ENCODE peak calls at places on chromosomes 2 and 18, in seven cellular contexts. One of them, this sample, is unnamed.

GRCh38 chr2:237669628-237670351 is 42.4 kb downstream of the LRRFIP1 start:
- DNase-seq in lower lobe of right lung: no peak
- DNase-seq in right lobe of liver: peak; percentile 85
- DNase-seq in cardiac muscle cell: peak; percentile 99
- DNase-seq in fibroblast of lung: peak; percentile 100
- DNase-seq in heart left ventricle: peak; percentile 87
- DNase-seq in upper lobe of left lung: no peak
- DNase-seq in this sample: peak; percentile 93

GRCh38 chr18:72601481-72601880 is 57.3 kb upstream of the CBLN2 start:
- DNase-seq in lower lobe of right lung: no peak
- DNase-seq in right lobe of liver: no peak
- DNase-seq in cardiac muscle cell: no peak
- DNase-seq in fibroblast of lung: no peak
- DNase-seq in heart left ventricle: no peak
- DNase-seq in upper lobe of left lung: no peak
- DNase-seq in this sample: no peak

GRCh38 chr18:55088561-55088960 is 129.3 kb upstream of the CCDC68 start:
- DNase-seq in lower lobe of right lung: no peak
- DNase-seq in right lobe of liver: no peak
- DNase-seq in cardiac muscle cell: no peak
- DNase-seq in fibroblast of lung: no peak
- DNase-seq in heart left ventricle: no peak
- DNase-seq in upper lobe of left lung: no peak
- DNase-seq in this sample: no peak

GRCh38 chr2:240687741-240688562 is 3.7 kb upstream of the AQP12A start:
- DNase-seq in lower lobe of right lung: no peak
- DNase-seq in right lobe of liver: peak; percentile 49
- DNase-seq in cardiac muscle cell: no peak
- DNase-seq in fibroblast of lung: no peak
- DNase-seq in heart left ventricle: no peak
- DNase-seq in upper lobe of left lung: no peak
- DNase-seq in this sample: peak; percentile 26

GRCh38 chr2:199590323-199590915 is 132.7 kb upstream of the SATB2 start:
- DNase-seq in lower lobe of right lung: no peak
- DNase-seq in right lobe of liver: no peak
- DNase-seq in cardiac muscle cell: no peak
- DNase-seq in fibroblast of lung: no peak
- DNase-seq in heart left ventricle: no peak
- DNase-seq in upper lobe of left lung: no peak
- DNase-seq in this sample: no peak

GRCh38 chr2:43300781-43301586 is 74.6 kb upstream of the ZFP36L2 start:
- DNase-seq in lower lobe of right lung: no peak
- DNase-seq in right lobe of liver: peak; percentile 67
- DNase-seq in cardiac muscle cell: no peak
- DNase-seq in fibroblast of lung: no peak
- DNase-seq in heart left ventricle: no peak
- DNase-seq in upper lobe of left lung: no peak
- DNase-seq in this sample: peak; percentile 75

GRCh38 chr2:26318950-26319349 is 27.0 kb upstream of the SELENOI start:
- DNase-seq in lower lobe of right lung: no peak
- DNase-seq in right lobe of liver: no peak
- DNase-seq in cardiac muscle cell: no peak
- DNase-seq in fibroblast of lung: no peak
- DNase-seq in heart left ventricle: no peak
- DNase-seq in upper lobe of left lung: no peak
- DNase-seq in this sample: no peak

GRCh38 chr18:28584726-28585125 is 407.8 kb upstream of the CDH2 start:
- DNase-seq in lower lobe of right lung: no peak
- DNase-seq in right lobe of liver: no peak
- DNase-seq in cardiac muscle cell: peak; percentile 76
- DNase-seq in fibroblast of lung: no peak
- DNase-seq in heart left ventricle: no peak
- DNase-seq in upper lobe of left lung: no peak
- DNase-seq in this sample: no peak

GRCh38 chr2:159201321-159202063 is 85.0 kb downstream of the WDSUB1 start:
- DNase-seq in lower lobe of right lung: no peak
- DNase-seq in right lobe of liver: no peak
- DNase-seq in cardiac muscle cell: peak; percentile 40
- DNase-seq in fibroblast of lung: peak; percentile 52
- DNase-seq in heart left ventricle: no peak
- DNase-seq in upper lobe of left lung: no peak
- DNase-seq in this sample: no peak

DNA sequence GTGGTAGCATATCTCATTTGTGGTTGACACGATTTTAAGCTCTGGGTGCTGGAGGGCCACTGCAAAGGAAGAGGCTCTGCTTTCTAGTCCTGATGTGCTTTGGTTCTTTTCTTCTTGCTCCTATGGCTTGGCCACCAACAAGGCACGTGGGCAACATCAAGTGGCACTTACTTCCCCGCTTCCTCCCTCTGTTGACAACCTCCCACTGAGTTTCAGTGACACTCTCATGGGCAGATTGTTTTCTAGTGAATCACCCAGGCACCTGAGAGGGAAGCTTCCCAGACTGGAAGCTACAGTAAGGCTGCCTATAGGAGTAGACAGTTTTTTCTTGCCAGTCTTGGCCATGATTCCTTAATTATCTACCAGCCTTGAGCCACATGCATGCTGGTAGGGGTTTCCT is 89.0 kb downstream of the NBAS start:
- DNase-seq in lower lobe of right lung: no peak
- DNase-seq in right lobe of liver: no peak
- DNase-seq in cardiac muscle cell: no peak
- DNase-seq in fibroblast of lung: no peak
- DNase-seq in heart left ventricle: peak; percentile 51
- DNase-seq in upper lobe of left lung: no peak
- DNase-seq in this sample: no peak
- H3K27me3 ChIP-seq in lower lobe of right lung: no peaks in the 10 kb centered on the region
- H3K27me3 ChIP-seq in right lobe of liver: no peaks in the 10 kb centered on the region
- H3K27me3 ChIP-seq in cardiac muscle cell: no peaks in the 10 kb centered on the region
- H3K27me3 ChIP-seq in fibroblast of lung: no peaks in the 10 kb centered on the region
- H3K27me3 ChIP-seq in heart left ventricle: no peaks in the 10 kb centered on the region
- H3K27me3 ChIP-seq in upper lobe of left lung: no peaks in the 10 kb centered on the region
- H3K27me3 ChIP-seq in this sample: no peaks in the 10 kb centered on the region

DNA sequence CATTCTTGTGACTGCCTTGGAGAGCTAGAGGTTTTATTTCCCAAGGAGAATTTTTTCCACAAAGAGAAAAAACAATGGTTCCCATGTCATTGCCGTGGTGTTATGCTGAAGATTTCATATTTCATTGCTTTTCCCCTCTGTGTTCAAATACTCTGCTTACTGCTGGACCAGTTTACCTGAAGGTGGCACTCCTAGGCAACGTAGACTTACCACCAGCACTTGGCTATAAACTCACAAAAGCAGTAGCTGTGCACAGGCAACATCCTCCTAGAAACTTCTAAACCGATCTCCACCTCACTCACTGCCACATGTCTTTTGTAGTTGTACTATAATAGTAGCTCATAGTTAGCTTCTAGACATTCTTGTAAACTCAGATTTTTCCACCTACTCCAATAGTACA is 1319.7 kb upstream of the CRIM1 start:
- DNase-seq in lower lobe of right lung: no peak
- DNase-seq in right lobe of liver: no peak
- DNase-seq in cardiac muscle cell: no peak
- DNase-seq in fibroblast of lung: no peak
- DNase-seq in heart left ventricle: no peak
- DNase-seq in upper lobe of left lung: no peak
- DNase-seq in this sample: no peak
- TF ChIP-seq CTCF in lower lobe of right lung: no peak
- TF ChIP-seq CTCF in right lobe of liver: no peak
- TF ChIP-seq CTCF in cardiac muscle cell: no peak
- TF ChIP-seq CTCF in fibroblast of lung: no peak
- TF ChIP-seq CTCF in heart left ventricle: no peak
- TF ChIP-seq CTCF in upper lobe of left lung: no peak
- TF ChIP-seq CTCF in this sample: no peak

DNA sequence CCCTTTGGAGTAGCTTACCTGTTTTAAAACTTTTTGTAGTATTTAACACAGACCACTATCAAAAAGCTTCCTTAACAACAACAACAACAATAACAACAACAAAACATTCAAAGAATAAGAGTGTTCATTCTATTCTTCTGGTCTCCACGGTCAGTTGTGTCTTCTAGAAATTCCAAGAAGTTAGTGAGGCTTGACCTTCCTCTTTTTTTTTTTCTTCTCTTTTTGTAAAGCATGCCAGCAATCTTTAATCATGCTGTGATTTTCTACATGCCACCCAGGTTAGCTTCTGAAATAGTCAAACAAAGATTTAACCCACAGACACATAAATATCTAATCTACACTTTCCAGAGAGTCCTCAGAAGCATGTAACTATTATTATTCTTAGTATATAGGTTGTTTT is 28.4 kb upstream of the KLHL14 start:
- DNase-seq in lower lobe of right lung: no peak
- DNase-seq in right lobe of liver: no peak
- DNase-seq in cardiac muscle cell: no peak
- DNase-seq in fibroblast of lung: no peak
- DNase-seq in heart left ventricle: no peak
- DNase-seq in upper lobe of left lung: no peak
- DNase-seq in this sample: no peak
- H3K27me3 ChIP-seq in lower lobe of right lung: no peaks in the 10 kb centered on the region
- H3K27me3 ChIP-seq in right lobe of liver: no peaks in the 10 kb centered on the region
- H3K27me3 ChIP-seq in cardiac muscle cell: no peaks in the 10 kb centered on the region
- H3K27me3 ChIP-seq in fibroblast of lung: no peaks in the 10 kb centered on the region
- H3K27me3 ChIP-seq in heart left ventricle: no peaks in the 10 kb centered on the region
- H3K27me3 ChIP-seq in upper lobe of left lung: no peaks in the 10 kb centered on the region
- H3K27me3 ChIP-seq in this sample: no peaks in the 10 kb centered on the region

GRCh38 chr18:35127201-35127600 is 86.0 kb downstream of the MAPRE2 start:
- DNase-seq in lower lobe of right lung: no peak
- DNase-seq in right lobe of liver: no peak
- DNase-seq in cardiac muscle cell: peak; percentile 18
- DNase-seq in fibroblast of lung: peak; percentile 16
- DNase-seq in heart left ventricle: no peak
- DNase-seq in upper lobe of left lung: no peak
- DNase-seq in this sample: no peak

GRCh38 chr18:35131387-35132283 is 90.4 kb downstream of the MAPRE2 start:
- DNase-seq in lower lobe of right lung: no peak
- DNase-seq in right lobe of liver: no peak
- DNase-seq in cardiac muscle cell: no peak
- DNase-seq in fibroblast of lung: no peak
- DNase-seq in heart left ventricle: no peak
- DNase-seq in upper lobe of left lung: no peak
- DNase-seq in this sample: no peak

GRCh38 chr18:35128675-35129074 is 87.5 kb downstream of the MAPRE2 start:
- DNase-seq in lower lobe of right lung: no peak
- DNase-seq in right lobe of liver: no peak
- DNase-seq in cardiac muscle cell: no peak
- DNase-seq in fibroblast of lung: no peak
- DNase-seq in heart left ventricle: no peak
- DNase-seq in upper lobe of left lung: no peak
- DNase-seq in this sample: no peak

GRCh38 chr18:35132284-35132910 is 91.2 kb downstream of the MAPRE2 start:
- DNase-seq in lower lobe of right lung: no peak
- DNase-seq in right lobe of liver: no peak
- DNase-seq in cardiac muscle cell: no peak
- DNase-seq in fibroblast of lung: no peak
- DNase-seq in heart left ventricle: no peak
- DNase-seq in upper lobe of left lung: no peak
- DNase-seq in this sample: no peak

DNA sequence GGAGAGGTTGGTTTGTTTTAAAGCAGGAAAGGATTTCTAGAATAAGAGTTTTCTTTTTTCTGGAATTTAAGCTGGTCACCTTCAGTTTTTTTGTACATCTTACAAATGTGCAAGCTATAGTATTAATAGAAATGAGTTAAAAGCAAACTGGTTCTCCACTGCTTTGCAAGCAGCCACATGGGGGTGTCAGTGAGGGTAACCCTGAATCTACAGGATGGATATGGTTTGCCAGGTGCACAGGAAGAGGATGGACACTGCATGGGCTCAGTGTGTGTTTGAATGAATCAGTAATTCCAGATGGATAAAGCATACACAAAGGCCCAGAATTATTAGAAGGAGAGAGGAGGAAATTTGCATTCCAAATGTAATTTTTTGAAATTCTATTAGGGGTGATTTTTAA is 89.0 kb downstream of the MAPRE2 start:
- DNase-seq in lower lobe of right lung: no peak
- DNase-seq in right lobe of liver: no peak
- DNase-seq in cardiac muscle cell: no peak
- DNase-seq in fibroblast of lung: no peak
- DNase-seq in heart left ventricle: no peak
- DNase-seq in upper lobe of left lung: no peak
- DNase-seq in this sample: no peak
- TF ChIP-seq CTCF in lower lobe of right lung: no peak
- TF ChIP-seq CTCF in right lobe of liver: no peak
- TF ChIP-seq CTCF in cardiac muscle cell: no peak
- TF ChIP-seq CTCF in fibroblast of lung: no peak
- TF ChIP-seq CTCF in heart left ventricle: no peak
- TF ChIP-seq CTCF in upper lobe of left lung: no peak
- TF ChIP-seq CTCF in this sample: no peak

GRCh38 chr18:79962311-79962710 is 2.1 kb upstream of the HSBP1L1 start:
- DNase-seq in lower lobe of right lung: peak; percentile 84
- DNase-seq in right lobe of liver: no peak
- DNase-seq in cardiac muscle cell: peak; percentile 27
- DNase-seq in fibroblast of lung: no peak
- DNase-seq in heart left ventricle: no peak
- DNase-seq in upper lobe of left lung: peak; percentile 81
- DNase-seq in this sample: no peak
- H3K27me3 ChIP-seq in lower lobe of right lung: no peaks in the 10 kb centered on the region
- H3K27me3 ChIP-seq in right lobe of liver: no peaks in the 10 kb centered on the region
- H3K27me3 ChIP-seq in cardiac muscle cell: peaks cover 10% of the 10 kb centered on the region
- H3K27me3 ChIP-seq in fibroblast of lung: no peaks in the 10 kb centered on the region
- H3K27me3 ChIP-seq in heart left ventricle: no peaks in the 10 kb centered on the region
- H3K27me3 ChIP-seq in upper lobe of left lung: no peaks in the 10 kb centered on the region
- H3K27me3 ChIP-seq in this sample: no peaks in the 10 kb centered on the region

GRCh38 chr2:171341394-171341793 is 92.4 kb downstream of the METTL8 start:
- DNase-seq in lower lobe of right lung: no peak
- DNase-seq in right lobe of liver: no peak
- DNase-seq in cardiac muscle cell: no peak
- DNase-seq in fibroblast of lung: no peak
- DNase-seq in heart left ventricle: no peak
- DNase-seq in upper lobe of left lung: no peak
- DNase-seq in this sample: no peak
- TF ChIP-seq CTCF in lower lobe of right lung: no peak
- TF ChIP-seq CTCF in right lobe of liver: no peak
- TF ChIP-seq CTCF in cardiac muscle cell: no peak
- TF ChIP-seq CTCF in fibroblast of lung: no peak
- TF ChIP-seq CTCF in heart left ventricle: no peak
- TF ChIP-seq CTCF in upper lobe of left lung: no peak
- TF ChIP-seq CTCF in this sample: no peak

GRCh38 chr2:215395687-215396460 is 40.0 kb downstream of the FN1 start:
- DNase-seq in lower lobe of right lung: no peak
- DNase-seq in right lobe of liver: no peak
- DNase-seq in cardiac muscle cell: no peak
- DNase-seq in fibroblast of lung: no peak
- DNase-seq in heart left ventricle: no peak
- DNase-seq in upper lobe of left lung: no peak
- DNase-seq in this sample: no peak
- H3K27me3 ChIP-seq in lower lobe of right lung: no peaks in the 10 kb centered on the region
- H3K27me3 ChIP-seq in right lobe of liver: no peaks in the 10 kb centered on the region
- H3K27me3 ChIP-seq in cardiac muscle cell: no peaks in the 10 kb centered on the region
- H3K27me3 ChIP-seq in fibroblast of lung: no peaks in the 10 kb centered on the region
- H3K27me3 ChIP-seq in heart left ventricle: no peaks in the 10 kb centered on the region
- H3K27me3 ChIP-seq in upper lobe of left lung: no peaks in the 10 kb centered on the region
- H3K27me3 ChIP-seq in this sample: no peaks in the 10 kb centered on the region

This sample was measured in right atrium auricular region.